ENCODE peak calls at places on chromosomes 3 and 15, in four cellular contexts. One of them, this sample, is unnamed.

GRCh38 chr15:60212536-60212935 is 185.2 kb downstream of the ANXA2 start:
- DNase-seq in HL-60: no peak
- DNase-seq in K562: no peak
- DNase-seq in GM12878: no peak
- DNase-seq in this sample: no peak

GRCh38 chr15:100958326-100959065 is 39.3 kb downstream of the LRRK1 start:
- DNase-seq in HL-60: no peak
- DNase-seq in K562: no peak
- DNase-seq in GM12878: no peak
- DNase-seq in this sample: no peak

GRCh38 chr15:31256385-31257265 is 70.0 kb upstream of the KLF13 start:
- DNase-seq in HL-60: no peak
- DNase-seq in K562: no peak
- DNase-seq in GM12878: no peak
- DNase-seq in this sample: no peak

GRCh38 chr3:56855856-56856538 is 54.2 kb upstream of the ARHGEF3 start:
- DNase-seq in HL-60: no peak
- DNase-seq in K562: peak
- DNase-seq in GM12878: no peak
- DNase-seq in this sample: no peak

GRCh38 chr3:184874709-184875644 is 63.0 kb downstream of the VPS8 start:
- DNase-seq in HL-60: peak
- DNase-seq in K562: peak
- DNase-seq in GM12878: no peak
- DNase-seq in this sample: no peak

GRCh38 chr15:101583284-101583683 is 68.9 kb downstream of the TM2D3 start:
- DNase-seq in HL-60: no peak
- DNase-seq in K562: no peak
- DNase-seq in GM12878: no peak
- DNase-seq in this sample: no peak

GRCh38 chr3:41159581-41160189 is 39.6 kb upstream of the CTNNB1 start:
- DNase-seq in HL-60: no peak
- DNase-seq in K562: no peak
- DNase-seq in GM12878: no peak
- DNase-seq in this sample: no peak

GRCh38 chr3:134485075-134485536 is 679 bp downstream of the ANAPC13 start:
- DNase-seq in HL-60: no peak
- DNase-seq in K562: peak
- DNase-seq in GM12878: no peak
- DNase-seq in this sample: no peak

GRCh38 chr3:123749716-123750115 is 134.4 kb downstream of the MYLK start:
- DNase-seq in HL-60: peak
- DNase-seq in K562: no peak
- DNase-seq in GM12878: no peak
- DNase-seq in this sample: no peak

GRCh38 chr15:26242565-26242964 is 379.4 kb upstream of the ATP10A start:
- DNase-seq in HL-60: no peak
- DNase-seq in K562: no peak
- DNase-seq in GM12878: no peak
- DNase-seq in this sample: no peak

GRCh38 chr15:71116942-71117341 is 1.7 kb downstream of the THSD4 start:
- DNase-seq in HL-60: no peak
- DNase-seq in K562: no peak
- DNase-seq in GM12878: no peak
- DNase-seq in this sample: no peak
- TF ChIP-seq SPI1 in HL-60: no peak
- TF ChIP-seq SPI1 in K562: no peak
- TF ChIP-seq SPI1 in GM12878: no peak
- TF ChIP-seq SPI1 in this sample: no peak

GRCh38 chr3:31502803-31503221 is 29.9 kb upstream of the STT3B start:
- DNase-seq in HL-60: no peak
- DNase-seq in K562: no peak
- DNase-seq in GM12878: no peak
- DNase-seq in this sample: no peak

GRCh38 chr3:31508452-31509146 is 24.1 kb upstream of the STT3B start:
- DNase-seq in HL-60: no peak
- DNase-seq in K562: no peak
- DNase-seq in GM12878: no peak
- DNase-seq in this sample: no peak

GRCh38 chr3:31504230-31504629 is 28.5 kb upstream of the STT3B start:
- DNase-seq in HL-60: no peak
- DNase-seq in K562: no peak
- DNase-seq in GM12878: no peak
- DNase-seq in this sample: no peak

GRCh38 chr3:31503456-31503855 is 29.3 kb upstream of the STT3B start:
- DNase-seq in HL-60: no peak
- DNase-seq in K562: no peak
- DNase-seq in GM12878: no peak
- DNase-seq in this sample: no peak

DNA sequence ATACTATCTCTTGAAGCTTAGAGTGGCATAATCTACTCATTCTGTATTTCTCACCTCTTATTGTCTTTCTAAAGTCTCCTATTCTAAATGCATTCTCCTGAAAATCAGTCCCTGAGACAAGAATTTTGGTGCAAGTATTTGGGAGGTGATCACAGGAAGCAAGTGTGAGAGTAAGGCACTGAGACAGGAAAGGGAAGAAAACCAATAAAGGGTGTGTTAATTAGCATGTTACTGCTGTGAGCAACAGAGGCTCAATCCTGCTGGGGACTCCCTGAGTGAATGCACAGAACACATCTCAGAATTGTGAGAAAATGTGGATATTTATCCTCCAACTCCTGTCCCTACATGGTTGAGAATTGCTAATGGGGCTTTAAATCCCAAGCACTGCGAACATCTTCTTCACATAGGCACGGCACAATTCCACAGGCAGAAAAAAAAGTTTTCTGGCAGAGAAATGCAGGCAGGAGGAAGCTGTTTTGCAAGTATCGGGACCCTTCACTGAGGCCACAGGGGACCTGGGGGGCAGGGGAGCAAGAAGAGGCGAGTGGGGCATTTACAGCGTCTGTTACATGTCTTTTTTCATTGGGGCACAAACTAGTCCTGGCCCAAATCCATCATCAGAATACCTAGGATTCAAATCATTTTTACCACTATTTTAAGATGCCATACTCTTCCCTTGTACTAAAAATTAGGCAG is 27.2 kb upstream of the STT3B start:
- DNase-seq in HL-60: no peak
- DNase-seq in K562: no peak
- DNase-seq in GM12878: no peak
- DNase-seq in this sample: no peak
- TF ChIP-seq SPI1 in HL-60: no peak
- TF ChIP-seq SPI1 in K562: no peak
- TF ChIP-seq SPI1 in GM12878: no peak
- TF ChIP-seq SPI1 in this sample: no peak

GRCh38 chr15:71463156-71463555 is 347.2 kb upstream of the NR2E3 start:
- DNase-seq in HL-60: no peak
- DNase-seq in K562: no peak
- DNase-seq in GM12878: no peak
- DNase-seq in this sample: no peak

GRCh38 chr15:71462638-71463037 is 347.4 kb downstream of the THSD4 start:
- DNase-seq in HL-60: no peak
- DNase-seq in K562: no peak
- DNase-seq in GM12878: no peak
- DNase-seq in this sample: no peak

GRCh38 chr15:71465109-71465508 is 345.2 kb upstream of the NR2E3 start:
- DNase-seq in HL-60: no peak
- DNase-seq in K562: no peak
- DNase-seq in GM12878: no peak
- DNase-seq in this sample: no peak

GRCh38 chr15:71458089-71458660 is 342.9 kb downstream of the THSD4 start:
- DNase-seq in HL-60: no peak
- DNase-seq in K562: no peak
- DNase-seq in GM12878: no peak
- DNase-seq in this sample: no peak

DNA sequence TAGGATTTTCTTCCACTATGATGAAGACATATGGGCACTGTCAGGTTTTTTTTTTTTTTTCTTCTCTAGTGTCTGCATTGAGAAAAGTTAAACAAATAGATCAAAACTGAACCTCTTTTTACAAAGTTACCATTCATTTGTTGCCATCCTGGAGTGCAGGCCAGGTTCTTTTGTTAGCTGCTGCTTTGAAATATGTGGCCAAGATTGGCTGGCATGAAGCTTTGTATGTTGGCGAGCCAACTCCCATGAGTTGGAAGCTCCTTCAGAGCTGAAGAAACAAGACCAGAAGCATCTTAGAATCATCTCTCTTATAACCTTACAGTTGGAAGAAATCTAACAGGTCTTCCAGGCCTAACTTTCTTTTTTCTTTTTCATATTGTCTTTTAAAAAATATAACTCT is 346.5 kb downstream of the THSD4 start:
- DNase-seq in HL-60: no peak
- DNase-seq in K562: no peak
- DNase-seq in GM12878: no peak
- DNase-seq in this sample: no peak
- TF ChIP-seq SPI1 in HL-60: no peak
- TF ChIP-seq SPI1 in K562: no peak
- TF ChIP-seq SPI1 in GM12878: no peak
- TF ChIP-seq SPI1 in this sample: no peak

DNA sequence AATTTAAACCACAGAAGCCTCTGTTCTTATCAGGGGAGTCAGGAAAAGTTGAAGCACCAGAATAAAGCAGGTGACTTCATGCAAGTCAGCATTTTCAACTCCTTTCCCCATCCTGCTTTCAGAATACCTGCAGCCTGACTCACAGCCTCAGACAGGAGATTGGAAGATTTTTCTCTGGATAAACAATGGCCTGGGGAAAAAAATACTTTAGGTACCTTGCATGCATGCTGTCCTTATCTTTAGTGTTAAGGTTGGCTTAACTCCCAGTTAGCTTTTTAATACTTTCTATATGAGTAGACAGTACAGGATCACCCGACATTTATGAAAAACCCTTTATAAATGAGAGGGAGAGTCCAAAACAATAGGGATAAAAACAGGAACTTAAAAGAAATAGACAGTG is 53.6 kb downstream of the PAK2 start:
- DNase-seq in HL-60: no peak
- DNase-seq in K562: no peak
- DNase-seq in GM12878: no peak
- DNase-seq in this sample: no peak
- TF ChIP-seq SPI1 in HL-60: no peak
- TF ChIP-seq SPI1 in K562: no peak
- TF ChIP-seq SPI1 in GM12878: no peak
- TF ChIP-seq SPI1 in this sample: no peak

GRCh38 chr3:106578911-106579310 is 710.1 kb upstream of the CBLB start:
- DNase-seq in HL-60: no peak
- DNase-seq in K562: no peak
- DNase-seq in GM12878: no peak
- DNase-seq in this sample: no peak

GRCh38 chr3:106570426-106570825 is 701.6 kb upstream of the CBLB start:
- DNase-seq in HL-60: no peak
- DNase-seq in K562: no peak
- DNase-seq in GM12878: no peak
- DNase-seq in this sample: no peak

GRCh38 chr3:106577241-106577640 is 708.4 kb upstream of the CBLB start:
- DNase-seq in HL-60: no peak
- DNase-seq in K562: no peak
- DNase-seq in GM12878: no peak
- DNase-seq in this sample: no peak

GRCh38 chr3:106575029-106575428 is 706.2 kb upstream of the CBLB start:
- DNase-seq in HL-60: no peak
- DNase-seq in K562: no peak
- DNase-seq in GM12878: no peak
- DNase-seq in this sample: no peak

GRCh38 chr3:106573605-106574004 is 704.8 kb upstream of the CBLB start:
- DNase-seq in HL-60: no peak
- DNase-seq in K562: no peak
- DNase-seq in GM12878: no peak
- DNase-seq in this sample: no peak
- TF ChIP-seq SPI1 in HL-60: no peak
- TF ChIP-seq SPI1 in K562: no peak
- TF ChIP-seq SPI1 in GM12878: no peak
- TF ChIP-seq SPI1 in this sample: no peak

GRCh38 chr3:17028363-17028762 is 143.6 kb downstream of the PLCL2 start:
- DNase-seq in HL-60: no peak
- DNase-seq in K562: no peak
- DNase-seq in GM12878: no peak
- DNase-seq in this sample: no peak

GRCh38 chr3:17027344-17027743 is 142.6 kb downstream of the PLCL2 start:
- DNase-seq in HL-60: no peak
- DNase-seq in K562: no peak
- DNase-seq in GM12878: no peak
- DNase-seq in this sample: no peak

GRCh38 chr3:17023006-17023664 is 138.4 kb downstream of the PLCL2 start:
- DNase-seq in HL-60: no peak
- DNase-seq in K562: no peak
- DNase-seq in GM12878: peak
- DNase-seq in this sample: no peak

GRCh38 chr3:17021614-17022013 is 136.9 kb downstream of the PLCL2 start:
- DNase-seq in HL-60: no peak
- DNase-seq in K562: no peak
- DNase-seq in GM12878: no peak
- DNase-seq in this sample: no peak

GRCh38 chr3:17025594-17026139 is 140.9 kb downstream of the PLCL2 start:
- DNase-seq in HL-60: no peak
- DNase-seq in K562: no peak
- DNase-seq in GM12878: no peak
- DNase-seq in this sample: no peak
- TF ChIP-seq SPI1 in HL-60: no peak
- TF ChIP-seq SPI1 in K562: no peak
- TF ChIP-seq SPI1 in GM12878: no peak
- TF ChIP-seq SPI1 in this sample: no peak

GRCh38 chr3:172808969-172809546 is 58.5 kb downstream of the ECT2 start:
- DNase-seq in HL-60: peak
- DNase-seq in K562: no peak
- DNase-seq in GM12878: no peak
- DNase-seq in this sample: no peak
- TF ChIP-seq SPI1 in HL-60: no peak
- TF ChIP-seq SPI1 in K562: no peak
- TF ChIP-seq SPI1 in GM12878: no peak
- TF ChIP-seq SPI1 in this sample: no peak

GRCh38 chr15:65371976-65372786 is 5.6 kb downstream of the IGDCC3 start:
- DNase-seq in HL-60: no peak
- DNase-seq in K562: no peak
- DNase-seq in GM12878: no peak
- DNase-seq in this sample: no peak

GRCh38 chr15:65373163-65373651 is 4.6 kb downstream of the IGDCC3 start:
- DNase-seq in HL-60: no peak
- DNase-seq in K562: no peak
- DNase-seq in GM12878: no peak
- DNase-seq in this sample: no peak

GRCh38 chr15:65370885-65371284 is 6.9 kb downstream of the IGDCC3 start:
- DNase-seq in HL-60: no peak
- DNase-seq in K562: no peak
- DNase-seq in GM12878: no peak
- DNase-seq in this sample: no peak

GRCh38 chr15:65374334-65374733 is 3.5 kb downstream of the IGDCC3 start:
- DNase-seq in HL-60: no peak
- DNase-seq in K562: no peak
- DNase-seq in GM12878: no peak
- DNase-seq in this sample: no peak

DNA sequence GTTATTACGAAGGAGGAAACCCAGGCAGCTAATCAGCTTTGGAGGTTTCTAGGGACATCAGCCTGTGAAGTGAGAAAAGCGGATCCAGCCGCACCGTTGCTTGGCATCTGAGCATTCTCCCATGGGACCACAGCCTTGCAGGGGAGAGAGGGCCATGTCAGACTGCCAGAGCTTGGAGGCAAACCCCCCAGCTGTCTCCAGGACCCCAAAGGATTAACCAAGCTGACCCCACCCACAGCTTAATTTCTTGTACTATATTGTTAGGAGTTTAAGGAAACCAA is 5.1 kb downstream of the IGDCC3 start:
- DNase-seq in HL-60: no peak
- DNase-seq in K562: no peak
- DNase-seq in GM12878: no peak
- DNase-seq in this sample: no peak
- TF ChIP-seq SPI1 in HL-60: no peak
- TF ChIP-seq SPI1 in K562: no peak
- TF ChIP-seq SPI1 in GM12878: no peak
- TF ChIP-seq SPI1 in this sample: no peak